ENCODE peak calls at places on chromosomes 4 and X, in five cellular contexts. I is GM12878, U is HepG2, V is GM12891, K is H1. Q is an unnamed sample.

GRCh38 chrX:132900631-132901030 is 57.8 kb downstream of the HS6ST2 start:
- DNase-seq in I (no peak), U (no peak), V (no peak), K (no peak), Q (no peak)

GRCh38 chr4:155952546-155952945 is 1.1 kb downstream of the CTSO start:
- DNase-seq in I (no peak), U (no peak), V (no peak), K (no peak), Q (no peak)

GRCh38 chr4:38123555-38123954 is 163.4 kb downstream of the PTTG2 start:
- DNase-seq in I (no peak), U (no peak), V (no peak), K (no peak), Q (no peak)

GRCh38 chr4:125254111-125254510 is 60.6 kb upstream of the FAT4 start:
- DNase-seq in I (no peak), U (no peak), V (no peak), K (no peak), Q (no peak)

GRCh38 chr4:109432676-109433075 is 939 bp upstream of the SEC24B start:
- DNase-seq in I (no peak), U (no peak), V (no peak), K (no peak), Q (no peak)

GRCh38 chr4:4541040-4541631 is 712 bp downstream of the STX18 start:
- DNase-seq in I (peak), U (peak), V (peak), K (no peak), Q (peak)

GRCh38 chr4:8760561-8760960 is 111.1 kb downstream of the HMX1 start:
- DNase-seq in I (no peak), U (no peak), V (no peak), K (no peak), Q (no peak)

GRCh38 chr4:45795165-45795564 is 328.7 kb downstream of the GABRG1 start:
- DNase-seq in I (no peak), U (no peak), V (no peak), K (no peak), Q (no peak)

GRCh38 chr4:106587558-106587957 is 219.0 kb upstream of the GIMD1 start:
- DNase-seq in I (no peak), U (no peak), V (no peak), K (no peak), Q (no peak)

GRCh38 chrX:110795645-110796510 is at the start of gene CHRDL1:
- DNase-seq in I (no peak), U (no peak), V (no peak), K (peak), Q (no peak)

GRCh38 chrX:12919051-12919450 is 12.6 kb downstream of the TLR8 start:
- DNase-seq in I (no peak), U (no peak), V (no peak), K (no peak), Q (no peak)

GRCh38 chrX:19912-20571 is 261.1 kb upstream of the PLCXD1 start:
- DNase-seq in I (no peak), U (peak), V (no peak), K (peak), Q (no peak)

GRCh38 chrX:87338510-87338909 is 179.1 kb upstream of the KLHL4 start:
- DNase-seq in I (no peak), U (peak), V (no peak), K (no peak), Q (no peak)

GRCh38 chr4:162015090-162015489 is 148.7 kb downstream of the FSTL5 start:
- DNase-seq in I (no peak), U (no peak), V (no peak), K (no peak), Q (no peak)

GRCh38 chr4:162016991-162017390 is 146.8 kb downstream of the FSTL5 start:
- DNase-seq in I (no peak), U (no peak), V (no peak), K (no peak), Q (no peak)

GRCh38 chr4:162017863-162018262 is 145.9 kb downstream of the FSTL5 start:
- DNase-seq in I (no peak), U (no peak), V (no peak), K (no peak), Q (no peak)
- TF ChIP-seq POLR2AphosphoS5 in I (no peak), U (no peak), V (no peak), K (no peak), Q (no peak)

GRCh38 chr4:69773443-69773842 is 13.0 kb upstream of the SULT1B1 start:
- DNase-seq in I (no peak), U (no peak), V (no peak), K (no peak), Q (no peak)
- TF ChIP-seq TAF1 in I (no peak), U (no peak), V (no peak), K (no peak), Q (no peak)

GRCh38 chr4:6730603-6731300 is 14.8 kb downstream of the BLOC1S4 start:
- DNase-seq in I (no peak), U (no peak), V (no peak), K (no peak), Q (no peak)
- TF ChIP-seq POLR2A in I (no peak), U (no peak), V (no peak), K (no peak), Q (no peak)

DNA sequence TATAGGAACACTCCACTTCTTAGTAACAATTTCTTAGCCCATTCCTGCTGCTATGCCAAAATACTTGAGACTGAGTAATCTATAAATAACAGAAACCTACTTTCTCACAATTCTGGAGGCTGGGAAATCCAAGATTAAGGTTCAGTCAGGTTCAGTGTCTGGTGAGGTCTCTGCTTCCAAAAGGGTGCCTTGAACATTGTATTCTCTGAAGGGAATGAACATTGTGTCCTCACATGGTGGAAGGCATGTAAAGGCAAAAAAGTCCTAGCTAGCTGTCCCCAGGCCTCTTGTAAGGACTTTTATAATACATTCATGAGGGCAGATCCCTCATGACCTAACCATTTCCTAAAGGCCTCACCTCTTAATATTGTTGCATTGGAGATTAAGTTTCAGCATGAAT is 6.9 kb downstream of the SLC9B1 start:
- DNase-seq in I (no peak), U (no peak), V (no peak), K (no peak), Q (no peak)
- TF ChIP-seq POLR2AphosphoS5 in I (no peak), U (no peak), V (no peak), K (no peak), Q (no peak)

Q was measured in GM12892.